ENCODE peak calls at places on chromosomes 3 and 15, in ten cellular contexts. One of them, this sample, is unnamed.

GRCh38 chr15:38316311-38316710 is 63.7 kb downstream of the SPRED1 start:
- DNase-seq in NCI-H1436: no peak
- DNase-seq in activated CD8-positive, alpha-beta memory T cell treated with anti-CD3 and anti-CD28 coated beads for 48 hours: no peak
- DNase-seq in B cell: no peak
- DNase-seq in cerebellum: no peak
- DNase-seq in nephron progenitor cell: no peak
- DNase-seq in CD8-positive, alpha-beta memory T cell: no peak
- DNase-seq in ovary: no peak
- DNase-seq in EH: peak; percentile 37
- DNase-seq in memory B cell: no peak
- DNase-seq in this sample: no peak

GRCh38 chr3:189790658-189791057 is 159.5 kb downstream of the TP63 start:
- DNase-seq in EH: no peak
- DNase-seq in memory B cell: no peak
- DNase-seq in CD8-positive, alpha-beta memory T cell: no peak
- DNase-seq in B cell: no peak
- DNase-seq in NCI-H1436: peak; percentile 22
- DNase-seq in cerebellum: no peak
- DNase-seq in ovary: no peak
- DNase-seq in activated CD8-positive, alpha-beta memory T cell treated with anti-CD3 and anti-CD28 coated beads for 48 hours: no peak
- DNase-seq in nephron progenitor cell: no peak
- DNase-seq in this sample: no peak

GRCh38 chr3:143439785-143440184 is 320.2 kb downstream of the CHST2 start:
- DNase-seq in CD8-positive, alpha-beta memory T cell: no peak
- DNase-seq in memory B cell: no peak
- DNase-seq in nephron progenitor cell: no peak
- DNase-seq in EH: peak; percentile 44
- DNase-seq in cerebellum: no peak
- DNase-seq in NCI-H1436: no peak
- DNase-seq in B cell: no peak
- DNase-seq in ovary: no peak
- DNase-seq in activated CD8-positive, alpha-beta memory T cell treated with anti-CD3 and anti-CD28 coated beads for 48 hours: no peak
- DNase-seq in this sample: no peak

GRCh38 chr15:33311312-33311971 is 675 bp downstream of the RYR3 start:
- DNase-seq in EH: no peak
- DNase-seq in memory B cell: no peak
- DNase-seq in cerebellum: no peak
- DNase-seq in B cell: no peak
- DNase-seq in NCI-H1436: no peak
- DNase-seq in nephron progenitor cell: peak; percentile 47
- DNase-seq in activated CD8-positive, alpha-beta memory T cell treated with anti-CD3 and anti-CD28 coated beads for 48 hours: no peak
- DNase-seq in CD8-positive, alpha-beta memory T cell: no peak
- DNase-seq in ovary: no peak
- DNase-seq in this sample: no peak

GRCh38 chr3:13346481-13347389 is 73.4 kb downstream of the NUP210 start:
- DNase-seq in ovary: no peak
- DNase-seq in NCI-H1436: no peak
- DNase-seq in EH: peak; percentile 36
- DNase-seq in activated CD8-positive, alpha-beta memory T cell treated with anti-CD3 and anti-CD28 coated beads for 48 hours: peak; percentile 32
- DNase-seq in cerebellum: peak; percentile 69
- DNase-seq in CD8-positive, alpha-beta memory T cell: peak; percentile 49
- DNase-seq in nephron progenitor cell: no peak
- DNase-seq in B cell: peak; percentile 42
- DNase-seq in memory B cell: no peak
- DNase-seq in this sample: peak; percentile 65

GRCh38 chr15:79948095-79948695 is 22.8 kb downstream of the BCL2A1 start:
- DNase-seq in CD8-positive, alpha-beta memory T cell: no peak
- DNase-seq in activated CD8-positive, alpha-beta memory T cell treated with anti-CD3 and anti-CD28 coated beads for 48 hours: no peak
- DNase-seq in ovary: no peak
- DNase-seq in B cell: no peak
- DNase-seq in NCI-H1436: no peak
- DNase-seq in EH: no peak
- DNase-seq in cerebellum: no peak
- DNase-seq in nephron progenitor cell: no peak
- DNase-seq in memory B cell: no peak
- DNase-seq in this sample: no peak

GRCh38 chr15:74174966-74175270 is 1.4 kb downstream of the ISLR start:
- DNase-seq in EH: no peak
- DNase-seq in B cell: no peak
- DNase-seq in activated CD8-positive, alpha-beta memory T cell treated with anti-CD3 and anti-CD28 coated beads for 48 hours: no peak
- DNase-seq in NCI-H1436: no peak
- DNase-seq in memory B cell: no peak
- DNase-seq in nephron progenitor cell: no peak
- DNase-seq in ovary: no peak
- DNase-seq in CD8-positive, alpha-beta memory T cell: no peak
- DNase-seq in cerebellum: peak; percentile 41
- DNase-seq in this sample: no peak

GRCh38 chr3:186046838-186047237 is 62.1 kb downstream of the ETV5 start:
- DNase-seq in CD8-positive, alpha-beta memory T cell: no peak
- DNase-seq in NCI-H1436: no peak
- DNase-seq in cerebellum: no peak
- DNase-seq in ovary: no peak
- DNase-seq in nephron progenitor cell: no peak
- DNase-seq in activated CD8-positive, alpha-beta memory T cell treated with anti-CD3 and anti-CD28 coated beads for 48 hours: no peak
- DNase-seq in EH: no peak
- DNase-seq in B cell: no peak
- DNase-seq in memory B cell: no peak
- DNase-seq in this sample: no peak

GRCh38 chr3:187878776-187879524 is 133.7 kb upstream of the BCL6 start:
- DNase-seq in B cell: no peak
- DNase-seq in EH: peak; percentile 66
- DNase-seq in CD8-positive, alpha-beta memory T cell: no peak
- DNase-seq in activated CD8-positive, alpha-beta memory T cell treated with anti-CD3 and anti-CD28 coated beads for 48 hours: no peak
- DNase-seq in ovary: no peak
- DNase-seq in memory B cell: no peak
- DNase-seq in NCI-H1436: no peak
- DNase-seq in nephron progenitor cell: no peak
- DNase-seq in cerebellum: no peak
- DNase-seq in this sample: no peak

GRCh38 chr3:111277226-111277625 is 205.6 kb downstream of the NECTIN3 start:
- DNase-seq in ovary: no peak
- DNase-seq in cerebellum: no peak
- DNase-seq in EH: peak; percentile 67
- DNase-seq in activated CD8-positive, alpha-beta memory T cell treated with anti-CD3 and anti-CD28 coated beads for 48 hours: no peak
- DNase-seq in nephron progenitor cell: no peak
- DNase-seq in NCI-H1436: no peak
- DNase-seq in memory B cell: no peak
- DNase-seq in B cell: no peak
- DNase-seq in CD8-positive, alpha-beta memory T cell: no peak
- DNase-seq in this sample: no peak

GRCh38 chr3:46334911-46335478 is 18.9 kb upstream of the CCR2 start:
- DNase-seq in nephron progenitor cell: no peak
- DNase-seq in memory B cell: no peak
- DNase-seq in EH: peak; percentile 70
- DNase-seq in cerebellum: no peak
- DNase-seq in B cell: no peak
- DNase-seq in ovary: no peak
- DNase-seq in NCI-H1436: no peak
- DNase-seq in activated CD8-positive, alpha-beta memory T cell treated with anti-CD3 and anti-CD28 coated beads for 48 hours: no peak
- DNase-seq in CD8-positive, alpha-beta memory T cell: no peak
- DNase-seq in this sample: no peak

GRCh38 chr3:149004622-149005021 is 13.3 kb downstream of the GYG1 start:
- DNase-seq in NCI-H1436: no peak
- DNase-seq in EH: no peak
- DNase-seq in cerebellum: no peak
- DNase-seq in nephron progenitor cell: peak; percentile 7
- DNase-seq in B cell: no peak
- DNase-seq in ovary: no peak
- DNase-seq in CD8-positive, alpha-beta memory T cell: no peak
- DNase-seq in memory B cell: no peak
- DNase-seq in activated CD8-positive, alpha-beta memory T cell treated with anti-CD3 and anti-CD28 coated beads for 48 hours: no peak
- DNase-seq in this sample: no peak

GRCh38 chr3:159922861-159923312 is 65.7 kb upstream of the IL12A start:
- DNase-seq in cerebellum: peak; percentile 21
- DNase-seq in NCI-H1436: no peak
- DNase-seq in CD8-positive, alpha-beta memory T cell: no peak
- DNase-seq in memory B cell: peak; percentile 43
- DNase-seq in nephron progenitor cell: no peak
- DNase-seq in activated CD8-positive, alpha-beta memory T cell treated with anti-CD3 and anti-CD28 coated beads for 48 hours: no peak
- DNase-seq in ovary: no peak
- DNase-seq in B cell: peak; percentile 76
- DNase-seq in EH: no peak
- DNase-seq in this sample: no peak

GRCh38 chr3:73695841-73696240 is 71.1 kb upstream of the PDZRN3 start:
- DNase-seq in ovary: no peak
- DNase-seq in B cell: no peak
- DNase-seq in NCI-H1436: no peak
- DNase-seq in CD8-positive, alpha-beta memory T cell: no peak
- DNase-seq in activated CD8-positive, alpha-beta memory T cell treated with anti-CD3 and anti-CD28 coated beads for 48 hours: no peak
- DNase-seq in EH: no peak
- DNase-seq in memory B cell: no peak
- DNase-seq in cerebellum: no peak
- DNase-seq in nephron progenitor cell: no peak
- DNase-seq in this sample: no peak

GRCh38 chr3:11655188-11655928 is 11.6 kb upstream of the VGLL4 start:
- DNase-seq in cerebellum: no peak
- DNase-seq in NCI-H1436: no peak
- DNase-seq in ovary: no peak
- DNase-seq in CD8-positive, alpha-beta memory T cell: no peak
- DNase-seq in memory B cell: no peak
- DNase-seq in nephron progenitor cell: no peak
- DNase-seq in EH: peak; percentile 24
- DNase-seq in activated CD8-positive, alpha-beta memory T cell treated with anti-CD3 and anti-CD28 coated beads for 48 hours: no peak
- DNase-seq in B cell: no peak
- DNase-seq in this sample: peak; percentile 26

GRCh38 chr3:141393151-141394076 is 25.1 kb downstream of the ZBTB38 start:
- DNase-seq in ovary: peak; percentile 69
- DNase-seq in memory B cell: no peak
- DNase-seq in nephron progenitor cell: peak; percentile 14
- DNase-seq in EH: peak; percentile 92
- DNase-seq in CD8-positive, alpha-beta memory T cell: no peak
- DNase-seq in activated CD8-positive, alpha-beta memory T cell treated with anti-CD3 and anti-CD28 coated beads for 48 hours: no peak
- DNase-seq in NCI-H1436: peak; percentile 43
- DNase-seq in B cell: no peak
- DNase-seq in cerebellum: no peak
- DNase-seq in this sample: no peak

GRCh38 chr3:30332196-30333021 is 274.0 kb upstream of the TGFBR2 start:
- DNase-seq in activated CD8-positive, alpha-beta memory T cell treated with anti-CD3 and anti-CD28 coated beads for 48 hours: no peak
- DNase-seq in NCI-H1436: no peak
- DNase-seq in cerebellum: no peak
- DNase-seq in memory B cell: no peak
- DNase-seq in CD8-positive, alpha-beta memory T cell: no peak
- DNase-seq in nephron progenitor cell: no peak
- DNase-seq in ovary: no peak
- DNase-seq in EH: no peak
- DNase-seq in B cell: peak; percentile 54
- DNase-seq in this sample: no peak

GRCh38 chr15:93217343-93217742 is 128.3 kb upstream of the RGMA start:
- DNase-seq in NCI-H1436: no peak
- DNase-seq in B cell: no peak
- DNase-seq in EH: no peak
- DNase-seq in cerebellum: no peak
- DNase-seq in memory B cell: no peak
- DNase-seq in CD8-positive, alpha-beta memory T cell: no peak
- DNase-seq in activated CD8-positive, alpha-beta memory T cell treated with anti-CD3 and anti-CD28 coated beads for 48 hours: no peak
- DNase-seq in ovary: no peak
- DNase-seq in nephron progenitor cell: no peak
- DNase-seq in this sample: no peak

GRCh38 chr3:111735271-111735758 is 123.8 kb upstream of the PHLDB2 start:
- DNase-seq in CD8-positive, alpha-beta memory T cell: no peak
- DNase-seq in B cell: no peak
- DNase-seq in activated CD8-positive, alpha-beta memory T cell treated with anti-CD3 and anti-CD28 coated beads for 48 hours: no peak
- DNase-seq in ovary: no peak
- DNase-seq in nephron progenitor cell: no peak
- DNase-seq in cerebellum: no peak
- DNase-seq in memory B cell: no peak
- DNase-seq in EH: peak; percentile 99
- DNase-seq in NCI-H1436: no peak
- DNase-seq in this sample: no peak

GRCh38 chr3:101036213-101036618 is 43.0 kb upstream of the ABI3BP start:
- DNase-seq in B cell: no peak
- DNase-seq in NCI-H1436: no peak
- DNase-seq in CD8-positive, alpha-beta memory T cell: no peak
- DNase-seq in ovary: no peak
- DNase-seq in activated CD8-positive, alpha-beta memory T cell treated with anti-CD3 and anti-CD28 coated beads for 48 hours: no peak
- DNase-seq in EH: peak; percentile 98
- DNase-seq in memory B cell: no peak
- DNase-seq in cerebellum: no peak
- DNase-seq in nephron progenitor cell: no peak
- DNase-seq in this sample: no peak

GRCh38 chr3:130850846-130851245 is 43.0 kb upstream of the ATP2C1 start:
- DNase-seq in memory B cell: no peak
- DNase-seq in activated CD8-positive, alpha-beta memory T cell treated with anti-CD3 and anti-CD28 coated beads for 48 hours: no peak
- DNase-seq in NCI-H1436: no peak
- DNase-seq in CD8-positive, alpha-beta memory T cell: no peak
- DNase-seq in EH: no peak
- DNase-seq in cerebellum: no peak
- DNase-seq in B cell: no peak
- DNase-seq in ovary: no peak
- DNase-seq in nephron progenitor cell: no peak
- DNase-seq in this sample: no peak

GRCh38 chr15:101614001-101614585 is 38.1 kb downstream of the TM2D3 start:
- DNase-seq in activated CD8-positive, alpha-beta memory T cell treated with anti-CD3 and anti-CD28 coated beads for 48 hours: no peak
- DNase-seq in nephron progenitor cell: no peak
- DNase-seq in B cell: no peak
- DNase-seq in CD8-positive, alpha-beta memory T cell: no peak
- DNase-seq in memory B cell: no peak
- DNase-seq in EH: no peak
- DNase-seq in ovary: no peak
- DNase-seq in NCI-H1436: no peak
- DNase-seq in cerebellum: no peak
- DNase-seq in this sample: no peak

GRCh38 chr3:112042842-112043280 is 8.3 kb downstream of the TMPRSS7 start:
- DNase-seq in ovary: no peak
- DNase-seq in memory B cell: no peak
- DNase-seq in NCI-H1436: peak; percentile 97
- DNase-seq in EH: no peak
- DNase-seq in nephron progenitor cell: no peak
- DNase-seq in activated CD8-positive, alpha-beta memory T cell treated with anti-CD3 and anti-CD28 coated beads for 48 hours: no peak
- DNase-seq in CD8-positive, alpha-beta memory T cell: no peak
- DNase-seq in B cell: no peak
- DNase-seq in cerebellum: no peak
- DNase-seq in this sample: no peak

GRCh38 chr15:86572368-86572841 is 492.7 kb downstream of the AGBL1 start:
- DNase-seq in activated CD8-positive, alpha-beta memory T cell treated with anti-CD3 and anti-CD28 coated beads for 48 hours: no peak
- DNase-seq in B cell: no peak
- DNase-seq in NCI-H1436: no peak
- DNase-seq in cerebellum: no peak
- DNase-seq in CD8-positive, alpha-beta memory T cell: no peak
- DNase-seq in ovary: no peak
- DNase-seq in nephron progenitor cell: no peak
- DNase-seq in EH: no peak
- DNase-seq in memory B cell: no peak
- DNase-seq in this sample: no peak

GRCh38 chr3:190840146-190840545 is 22.3 kb downstream of the GMNC start:
- DNase-seq in NCI-H1436: no peak
- DNase-seq in EH: no peak
- DNase-seq in CD8-positive, alpha-beta memory T cell: no peak
- DNase-seq in ovary: no peak
- DNase-seq in B cell: no peak
- DNase-seq in activated CD8-positive, alpha-beta memory T cell treated with anti-CD3 and anti-CD28 coated beads for 48 hours: no peak
- DNase-seq in nephron progenitor cell: peak; percentile 32
- DNase-seq in memory B cell: no peak
- DNase-seq in cerebellum: no peak
- DNase-seq in this sample: no peak

GRCh38 chr3:127698264-127699097 is 25.7 kb downstream of the ABTB1 start:
- DNase-seq in ovary: no peak
- DNase-seq in NCI-H1436: no peak
- DNase-seq in B cell: no peak
- DNase-seq in activated CD8-positive, alpha-beta memory T cell treated with anti-CD3 and anti-CD28 coated beads for 48 hours: no peak
- DNase-seq in EH: peak; percentile 27
- DNase-seq in nephron progenitor cell: no peak
- DNase-seq in memory B cell: no peak
- DNase-seq in CD8-positive, alpha-beta memory T cell: no peak
- DNase-seq in cerebellum: no peak
- DNase-seq in this sample: no peak

GRCh38 chr3:10848261-10848660 is 32.2 kb downstream of the SLC6A11 start:
- DNase-seq in NCI-H1436: no peak
- DNase-seq in nephron progenitor cell: no peak
- DNase-seq in EH: no peak
- DNase-seq in cerebellum: no peak
- DNase-seq in CD8-positive, alpha-beta memory T cell: no peak
- DNase-seq in ovary: no peak
- DNase-seq in B cell: no peak
- DNase-seq in memory B cell: no peak
- DNase-seq in activated CD8-positive, alpha-beta memory T cell treated with anti-CD3 and anti-CD28 coated beads for 48 hours: no peak
- DNase-seq in this sample: no peak

GRCh38 chr3:182486459-182486858 is 306.8 kb upstream of the ATP11B start:
- DNase-seq in B cell: no peak
- DNase-seq in ovary: no peak
- DNase-seq in NCI-H1436: no peak
- DNase-seq in CD8-positive, alpha-beta memory T cell: no peak
- DNase-seq in activated CD8-positive, alpha-beta memory T cell treated with anti-CD3 and anti-CD28 coated beads for 48 hours: no peak
- DNase-seq in memory B cell: no peak
- DNase-seq in cerebellum: no peak
- DNase-seq in nephron progenitor cell: no peak
- DNase-seq in EH: no peak
- DNase-seq in this sample: no peak

This sample was measured in activated gamma-delta T cell treated with anti-CD3 and anti-CD28 coated beads, Interleukin-2, amount 50 U/mL, for 16 hours.